ENCODE peak calls at places on chromosomes 11 and 22, in six cellular contexts. B is brain microvascular endothelial cell, U is prostate gland, Q is A549, E is GM06990, X is A673. C is an unnamed sample.

GRCh38 chr11:6742260-6742659 is 29.5 kb downstream of the OR2AG2 start:
- DNase-seq in B (no peak), U (no peak), Q (no peak), E (no peak), X (no peak), C (no peak)

GRCh38 chr11:30333405-30333804 is 10.5 kb downstream of the ARL14EP start:
- DNase-seq in B (no peak), U (no peak), Q (no peak), E (no peak), X (peak), C (no peak)

GRCh38 chr11:126231725-126232459 is 20.3 kb downstream of the FAM118B start:
- DNase-seq in B (no peak), U (peak), Q (no peak), E (no peak), X (peak), C (no peak)

GRCh38 chr22:29470159-29470855 is 9.7 kb upstream of the NEFH start:
- DNase-seq in B (peak), U (peak), Q (peak), E (peak), X (peak), C (peak)

GRCh38 chr11:128179049-128179448 is 408.3 kb downstream of the ETS1 start:
- DNase-seq in B (no peak), U (no peak), Q (no peak), E (no peak), X (no peak), C (no peak)

GRCh38 chr11:68039526-68040086 is 781 bp downstream of the TCIRG1 start:
- DNase-seq in B (no peak), U (no peak), Q (no peak), E (peak), X (no peak), C (peak)

GRCh38 chr11:69008774-69009440 is 4.1 kb downstream of the MRGPRF start:
- DNase-seq in B (peak), U (no peak), Q (peak), E (no peak), X (no peak), C (peak)

GRCh38 chr22:36375071-36375980 is 12.4 kb downstream of the MYH9 start:
- DNase-seq in B (no peak), U (no peak), Q (no peak), E (no peak), X (no peak), C (no peak)

GRCh38 chr22:31586137-31586920 is 75.7 kb downstream of the PISD start:
- DNase-seq in B (peak), U (no peak), Q (no peak), E (no peak), X (no peak), C (no peak)

GRCh38 chr11:73496134-73496533 is 101.8 kb downstream of the FAM168A start:
- DNase-seq in B (no peak), U (no peak), Q (no peak), E (no peak), X (no peak), C (no peak)

GRCh38 chr11:36748856-36749255 is 150.8 kb upstream of the RAG2 start:
- DNase-seq in B (no peak), U (no peak), Q (no peak), E (no peak), X (no peak), C (no peak)

GRCh38 chr22:20268350-20269012 is 363 bp upstream of the RTN4R start:
- DNase-seq in B (no peak), U (peak), Q (peak), E (peak), X (peak), C (no peak)

GRCh38 chr11:106724293-106724892 is 293.9 kb downstream of the GUCY1A2 start:
- DNase-seq in B (no peak), U (no peak), Q (no peak), E (no peak), X (peak), C (no peak)

GRCh38 chr11:6646631-6647281 is 8.9 kb downstream of the DCHS1 start:
- DNase-seq in B (no peak), U (no peak), Q (no peak), E (peak), X (peak), C (peak)

GRCh38 chr11:16613401-16614381 is 124.8 kb upstream of the C11orf58 start:
- DNase-seq in B (peak), U (peak), Q (peak), E (peak), X (peak), C (peak)

GRCh38 chr11:40867991-40868685 is 591.3 kb downstream of the LRRC4C start:
- DNase-seq in B (no peak), U (no peak), Q (no peak), E (no peak), X (no peak), C (no peak)

GRCh38 chr11:59197990-59198389 is 14.7 kb downstream of the MPEG1 start:
- DNase-seq in B (peak), U (peak), Q (no peak), E (no peak), X (peak), C (peak)

GRCh38 chr11:122977455-122978302 is 4.0 kb downstream of the BSX start:
- DNase-seq in B (no peak), U (no peak), Q (no peak), E (no peak), X (no peak), C (no peak)

GRCh38 chr22:28801845-28802594 is 1.7 kb upstream of the XBP1 start:
- DNase-seq in B (no peak), U (no peak), Q (no peak), E (no peak), X (no peak), C (peak)

GRCh38 chr11:6111635-6112034 is 4.2 kb downstream of the OR56B4 start:
- DNase-seq in B (no peak), U (no peak), Q (no peak), E (no peak), X (no peak), C (no peak)

GRCh38 chr22:31944700-31945477 is 554 bp downstream of the YWHAH start:
- DNase-seq in B (no peak), U (peak), Q (peak), E (peak), X (no peak), C (peak)

GRCh38 chr11:34728609-34729008 is 107.7 kb downstream of the EHF start:
- DNase-seq in B (no peak), U (no peak), Q (no peak), E (no peak), X (no peak), C (no peak)

GRCh38 chr11:29018631-29019030 is 910.4 kb downstream of the METTL15 start:
- DNase-seq in B (peak), U (no peak), Q (peak), E (no peak), X (peak), C (no peak)

GRCh38 chr11:22879615-22880014 is 19.3 kb upstream of the CCDC179 start:
- DNase-seq in B (peak), U (no peak), Q (no peak), E (no peak), X (no peak), C (no peak)

GRCh38 chr11:76347391-76347790 is 33.5 kb downstream of the THAP12 start:
- DNase-seq in B (no peak), U (no peak), Q (no peak), E (no peak), X (no peak), C (no peak)

GRCh38 chr22:23204541-23205157 is 24.3 kb downstream of the BCR start:
- DNase-seq in B (no peak), U (no peak), Q (no peak), E (no peak), X (no peak), C (peak)

DNA sequence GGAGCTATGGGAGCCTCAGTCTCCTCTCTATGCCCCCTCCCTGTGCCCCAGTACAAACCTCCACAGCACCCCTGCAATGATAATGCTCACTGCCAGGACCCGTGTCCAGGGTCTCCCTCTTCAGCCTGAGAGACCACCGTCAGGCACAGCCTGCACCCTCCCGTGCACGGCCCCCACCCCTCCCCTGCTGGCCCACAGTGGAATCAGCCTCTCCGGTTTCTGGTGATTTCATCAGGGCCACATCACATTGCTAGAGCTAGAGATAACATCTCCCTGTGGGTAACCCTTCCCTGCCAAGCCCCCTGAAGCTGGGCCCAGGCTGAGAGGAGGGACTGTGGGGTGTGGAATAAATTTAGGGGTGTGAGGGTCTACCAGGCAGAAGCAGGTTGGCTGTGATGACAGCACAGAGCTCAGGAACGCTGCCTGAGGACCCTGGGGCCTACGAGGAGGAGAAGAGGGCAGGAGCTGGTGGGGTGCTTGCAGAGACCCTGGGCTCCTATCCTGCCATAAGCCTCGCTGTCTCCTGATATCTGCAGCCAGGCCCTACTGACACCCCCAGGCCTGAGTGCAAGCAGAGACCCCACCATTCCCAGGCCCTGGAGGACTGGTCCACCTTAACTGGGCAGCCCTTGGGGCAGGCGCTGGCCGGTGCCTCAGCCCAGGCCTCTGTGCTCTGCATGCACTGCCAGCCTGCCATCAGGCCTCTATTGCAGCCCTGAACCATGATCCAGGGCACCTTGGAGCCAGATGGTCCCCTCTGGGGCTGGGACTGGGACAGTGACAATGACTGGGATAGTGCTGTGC is at the start of gene KLHDC7B:
- DNase-seq in B (no peak), U (no peak), Q (no peak), E (no peak), X (peak), C (no peak)
- TF ChIP-seq CTCF in B (peak), U (no peak), Q (no peak), E (peak), X (no peak), C (no peak)

GRCh38 chr11:19614370-19614936 is 98.2 kb upstream of the NAV2 start:
- DNase-seq in B (no peak), U (no peak), Q (no peak), E (no peak), X (no peak), C (no peak)
- TF ChIP-seq CTCF in B (no peak), U (no peak), Q (no peak), E (no peak), X (no peak), C (no peak)

DNA sequence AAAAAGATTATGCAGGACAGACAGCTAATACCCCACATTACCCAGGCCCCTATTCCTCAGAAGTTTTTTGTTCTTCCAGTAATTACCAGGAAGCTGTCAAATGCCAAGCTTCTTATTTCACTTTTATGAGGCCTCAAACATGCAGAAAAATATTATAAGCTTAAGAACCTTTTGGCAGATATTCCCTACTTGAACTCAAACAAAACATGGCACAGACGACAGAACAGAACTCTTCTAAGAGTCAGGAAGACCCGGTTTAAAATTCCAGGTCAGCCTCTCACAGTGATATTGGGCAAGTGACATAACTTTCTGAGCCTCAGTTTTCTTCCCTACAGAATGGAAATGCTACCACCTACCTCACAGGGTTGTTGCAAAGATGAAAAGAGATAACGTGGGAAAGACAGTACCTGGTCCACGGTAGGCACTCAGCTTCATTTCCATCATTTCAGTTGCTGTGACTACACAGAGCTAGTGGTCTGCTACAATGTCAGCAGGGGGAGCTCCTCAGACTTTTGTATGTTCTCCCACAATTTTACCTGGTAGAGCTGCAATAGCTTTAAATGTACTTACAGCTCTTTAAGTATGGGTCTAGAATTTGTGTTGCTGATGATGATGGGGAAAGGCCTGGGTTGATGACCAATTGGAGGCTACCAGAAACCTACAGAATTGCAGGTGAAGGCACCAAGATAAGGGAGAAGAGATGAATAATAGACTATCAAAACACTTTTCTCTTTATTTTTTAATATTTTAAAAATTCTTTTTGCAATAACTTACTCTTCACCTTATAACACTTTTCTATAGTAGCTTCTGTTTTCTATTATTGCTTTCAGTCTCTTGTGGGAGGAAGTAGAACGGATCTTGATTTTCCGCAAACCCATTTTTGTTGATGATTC is 98.3 kb upstream of the CHRM4 start:
- DNase-seq in B (peak), U (no peak), Q (peak), E (peak), X (peak), C (no peak)
- TF ChIP-seq CTCF in B (peak), U (no peak), Q (peak), E (peak), X (peak), C (peak)

GRCh38 chr11:60765355-60765754 is 8.7 kb downstream of the MS4A15 start:
- DNase-seq in B (no peak), U (no peak), Q (no peak), E (peak), X (no peak), C (no peak)

GRCh38 chr11:60769273-60769672 is 12.6 kb downstream of the MS4A15 start:
- DNase-seq in B (no peak), U (no peak), Q (no peak), E (no peak), X (no peak), C (no peak)

GRCh38 chr11:60766547-60766946 is 9.9 kb downstream of the MS4A15 start:
- DNase-seq in B (no peak), U (no peak), Q (no peak), E (no peak), X (no peak), C (no peak)

GRCh38 chr11:60768202-60768601 is 11.5 kb downstream of the MS4A15 start:
- DNase-seq in B (no peak), U (no peak), Q (no peak), E (no peak), X (no peak), C (no peak)

GRCh38 chr11:60767388-60767811 is 10.7 kb downstream of the MS4A15 start:
- DNase-seq in B (no peak), U (no peak), Q (peak), E (no peak), X (peak), C (no peak)
- TF ChIP-seq CTCF in B (peak), U (no peak), Q (peak), E (no peak), X (peak), C (no peak)

GRCh38 chr11:124638500-124638899 is 15.8 kb downstream of the TBRG1 start:
- DNase-seq in B (no peak), U (no peak), Q (no peak), E (no peak), X (no peak), C (no peak)

GRCh38 chr11:124629961-124630360 is 7.3 kb downstream of the TBRG1 start:
- DNase-seq in B (no peak), U (no peak), Q (no peak), E (no peak), X (no peak), C (no peak)

GRCh38 chr11:124627546-124627945 is 4.9 kb downstream of the TBRG1 start:
- DNase-seq in B (no peak), U (no peak), Q (no peak), E (no peak), X (no peak), C (no peak)

GRCh38 chr11:124633355-124633754 is 10.7 kb downstream of the TBRG1 start:
- DNase-seq in B (peak), U (no peak), Q (peak), E (no peak), X (no peak), C (no peak)
- TF ChIP-seq CTCF in B (peak), U (no peak), Q (peak), E (peak), X (peak), C (no peak)

C was measured in kidney.